ENCODE peak calls at places on chromosomes 11 and 22, in seven cellular contexts. G, U, F, O, Z, Q and L are unnamed samples.

GRCh38 chr11:75557649-75558494 is 4.2 kb upstream of the SERPINH1 start:
- DNase-seq in Q (peak; percentile 88), O (no peak), Z (no peak), G (no peak), F (peak; percentile 42), U (no peak), L (no peak)

GRCh38 chr11:9516113-9516512 is 55.3 kb downstream of the ZNF143 start:
- DNase-seq in U (peak; percentile 38), G (no peak), Z (no peak), Q (no peak), O (no peak), F (peak; percentile 70), L (no peak)

GRCh38 chr22:22462813-22463567 is 45.6 kb downstream of the ZNF280B start:
- DNase-seq in Q (no peak), U (no peak), O (no peak), G (no peak), F (no peak), Z (no peak), L (peak; percentile 33)

GRCh38 chr11:73239111-73239521 is 21.0 kb downstream of the P2RY2 start:
- DNase-seq in G (peak; percentile 51), U (no peak), Z (no peak), O (no peak), Q (no peak), F (peak; percentile 13), L (no peak)

GRCh38 chr11:99739464-99740089 is 718.8 kb downstream of the CNTN5 start:
- DNase-seq in U (peak; percentile 6), F (no peak), G (no peak), Q (peak; percentile 47), O (no peak), Z (no peak), L (peak; percentile 59)

GRCh38 chr11:117511981-117512448 is 184.4 kb downstream of the CEP164 start:
- DNase-seq in O (no peak), F (no peak), Z (peak; percentile 82), U (no peak), G (no peak), Q (no peak), L (no peak)

GRCh38 chr22:41479671-41480396 is 10.9 kb downstream of the ACO2 start:
- DNase-seq in Z (no peak), Q (peak; percentile 50), U (no peak), G (no peak), O (no peak), F (peak; percentile 47), L (peak; percentile 93)

GRCh38 chr11:10601722-10602281 is 33.3 kb upstream of the LYVE1 start:
- DNase-seq in O (no peak), U (no peak), G (peak; percentile 67), F (no peak), Z (no peak), Q (no peak), L (no peak)

GRCh38 chr22:33605201-33605600 is 315.1 kb downstream of the LARGE1 start:
- DNase-seq in F (no peak), Q (no peak), O (no peak), U (no peak), G (no peak), Z (no peak), L (no peak)

GRCh38 chr11:31656051-31656450 is 146.5 kb downstream of the ELP4 start:
- DNase-seq in G (no peak), Z (no peak), F (no peak), Q (no peak), O (no peak), U (no peak), L (no peak)